ENCODE peak calls at places on chromosomes 16 and 17, in six cellular contexts. Z is adrenal gland, J is iris pigment epithelial cell, W is AG10803, B is smooth muscle cell of the brain vasculature, P is GM20000. X is an unnamed sample.

GRCh38 chr17:2545393-2545792 is 33.7 kb upstream of the METTL16 start:
- DNase-seq in Z (peak; percentile 22), J (no peak), W (no peak), B (no peak), P (no peak), X (no peak)

GRCh38 chr16:11253995-11254912 is 1.8 kb downstream of the SOCS1 start:
- DNase-seq in Z (no peak), J (no peak), W (no peak), B (no peak), P (peak; percentile 55), X (peak; percentile 50)

GRCh38 chr17:55527520-55528118 is 16.4 kb upstream of the SMIM36 start:
- DNase-seq in Z (peak; percentile 29), J (peak; percentile 84), W (peak; percentile 53), B (peak; percentile 45), P (no peak), X (peak; percentile 15)

GRCh38 chr17:17942846-17943245 is 29.4 kb downstream of the TOM1L2 start:
- DNase-seq in Z (no peak), J (peak; percentile 65), W (peak; percentile 40), B (no peak), P (no peak), X (no peak)

GRCh38 chr17:81967533-81968395 is 6.8 kb upstream of the NOTUM start:
- DNase-seq in Z (peak; percentile 82), J (peak; percentile 61), W (peak; percentile 71), B (peak; percentile 26), P (peak; percentile 95), X (peak; percentile 81)

GRCh38 chr16:856101-856500 is 55.6 kb upstream of the GNG13 start:
- DNase-seq in Z (no peak), J (no peak), W (no peak), B (no peak), P (no peak), X (no peak)

GRCh38 chr16:58684001-58684353 is 593 bp downstream of the SLC38A7 start:
- DNase-seq in Z (no peak), J (peak; percentile 51), W (peak; percentile 32), B (no peak), P (no peak), X (no peak)

GRCh38 chr16:57194512-57194911 is 8.4 kb downstream of the RSPRY1 start:
- DNase-seq in Z (no peak), J (peak; percentile 96), W (peak; percentile 90), B (no peak), P (no peak), X (no peak)

GRCh38 chr16:88393034-88393433 is 10.3 kb downstream of the ZNF469 start:
- DNase-seq in Z (no peak), J (no peak), W (peak; percentile 69), B (no peak), P (no peak), X (no peak)

GRCh38 chr16:4846503-4846900 is 586 bp downstream of the GLYR1 start:
- DNase-seq in Z (peak; percentile 63), J (peak; percentile 68), W (peak; percentile 56), B (no peak), P (peak; percentile 54), X (no peak)

GRCh38 chr17:647340-648197 is 67.1 kb downstream of the VPS53 start:
- DNase-seq in Z (no peak), J (no peak), W (no peak), B (no peak), P (no peak), X (no peak)

X was measured in germinal center.